ENCODE peak calls at places on chromosomes 4 and X, in nine cellular contexts. K is right atrium auricular region, G is HCT116, O is brain microvascular endothelial cell, R is left ventricle myocardium inferior, S is mammary epithelial cell, V is GM23338, C is breast epithelium, E is uterus. D is an unnamed sample.
A peak's percentile ranks its signal among the peaks of the same experiment; 100 is the strongest.

GRCh38 chrX:40143987-40144386 is 46.2 kb upstream of the BCOR start:
- DNase-seq in R (no peak), C (no peak), E (no peak), O (no peak), G (no peak), V (no peak), K (no peak), S (no peak), D (no peak)

GRCh38 chr4:148344382-148344781 is 97.8 kb downstream of the NR3C2 start:
- DNase-seq in K (no peak), G (no peak), O (no peak), S (no peak), E (no peak), R (no peak), V (no peak), C (no peak), D (no peak)

GRCh38 chr4:56229947-56230346 is 157.3 kb downstream of the AASDH start:
- DNase-seq in K (no peak), E (no peak), C (no peak), S (no peak), V (no peak), G (no peak), R (no peak), O (no peak), D (no peak)

GRCh38 chr4:13670456-13671150 is 43.1 kb upstream of the BOD1L1 start:
- DNase-seq in E (no peak), V (no peak), O (no peak), C (no peak), S (no peak), R (no peak), G (no peak), K (no peak), D (no peak)

GRCh38 chr4:17103231-17103630 is 204.8 kb upstream of the LDB2 start:
- DNase-seq in C (no peak), K (no peak), V (no peak), O (peak; percentile 64), S (no peak), R (no peak), E (no peak), G (no peak), D (no peak)

GRCh38 chr4:97103252-97103651 is 1040.0 kb downstream of the STPG2 start:
- DNase-seq in R (no peak), E (no peak), S (peak; percentile 0), C (no peak), K (no peak), G (no peak), O (no peak), V (no peak), D (no peak)

GRCh38 chrX:12868747-12869146 is 1.9 kb downstream of the TLR7 start:
- DNase-seq in O (no peak), G (no peak), S (no peak), C (no peak), E (no peak), R (no peak), K (no peak), V (no peak), D (no peak)

GRCh38 chrX:122418758-122419157 is 765.3 kb upstream of the GRIA3 start:
- DNase-seq in S (peak; percentile 4), C (no peak), V (no peak), G (no peak), E (no peak), O (no peak), K (no peak), R (no peak), D (no peak)

GRCh38 chr4:104283303-104283702 is 211.4 kb downstream of the CXXC4 start:
- DNase-seq in R (no peak), C (no peak), S (no peak), G (no peak), V (no peak), O (no peak), K (no peak), E (no peak), D (no peak)

GRCh38 chrX:9148626-9149385 is 114.9 kb upstream of the FAM9B start:
- DNase-seq in C (no peak), V (peak; percentile 66), G (no peak), E (peak; percentile 28), K (no peak), R (no peak), S (peak; percentile 1), O (peak; percentile 64), D (no peak)

GRCh38 chrX:2317527-2318055 is 183.2 kb downstream of the DHRSX start:
- DNase-seq in G (no peak), R (no peak), S (no peak), C (no peak), E (no peak), V (no peak), O (no peak), K (no peak), D (no peak)

GRCh38 chr4:129929052-129929451 is 833.1 kb downstream of the C4orf33 start:
- DNase-seq in G (no peak), S (no peak), C (no peak), O (no peak), R (no peak), K (no peak), E (no peak), V (peak; percentile 70), D (no peak)

GRCh38 chr4:87390931-87391782 is at the start of gene HSD17B11:
- DNase-seq in S (peak; percentile 82), R (peak; percentile 88), C (peak; percentile 73), G (peak; percentile 82), K (peak; percentile 95), O (peak; percentile 91), E (peak; percentile 96), V (peak; percentile 93), D (peak; percentile 93)

GRCh38 chr4:24642941-24643628 is 58.7 kb upstream of the DHX15 start:
- DNase-seq in G (no peak), V (no peak), C (no peak), K (no peak), R (no peak), S (no peak), E (no peak), O (peak; percentile 78), D (no peak)

GRCh38 chr4:182143086-182143821 is 99.9 kb upstream of the TENM3 start:
- DNase-seq in V (peak; percentile 24), K (no peak), C (no peak), S (peak; percentile 48), E (no peak), R (no peak), O (no peak), G (no peak), D (no peak)

GRCh38 chrX:110108381-110108796 is 105.5 kb downstream of the TMEM164 start:
- DNase-seq in E (no peak), O (peak; percentile 12), V (no peak), K (no peak), C (no peak), R (no peak), S (no peak), G (no peak), D (no peak)

GRCh38 chrX:154056739-154057367 is 37.2 kb upstream of the IRAK1 start:
- DNase-seq in S (peak; percentile 16), K (no peak), G (no peak), V (no peak), O (no peak), R (no peak), E (no peak), C (peak; percentile 26), D (no peak)

GRCh38 chrX:154384284-154384892 is 5.3 kb downstream of the EMD start:
- DNase-seq in S (no peak), E (peak; percentile 41), K (no peak), R (no peak), O (no peak), V (no peak), C (no peak), G (no peak), D (no peak)

GRCh38 chr4:132587626-132588025 is 561.5 kb upstream of the PCDH10 start:
- DNase-seq in R (no peak), C (no peak), S (no peak), E (no peak), V (no peak), O (no peak), K (no peak), G (no peak), D (no peak)

GRCh38 chrX:47863187-47863586 is 26.5 kb downstream of the ZNF81 start:
- DNase-seq in K (no peak), R (no peak), O (no peak), V (no peak), E (no peak), C (no peak), G (no peak), S (no peak), D (no peak)

GRCh38 chr4:153113061-153113837 is 91.0 kb upstream of the TRIM2 start:
- DNase-seq in G (no peak), E (no peak), V (no peak), K (peak; percentile 0), S (no peak), R (no peak), O (peak; percentile 36), C (no peak), D (no peak)

GRCh38 chr4:186854256-186854655 is 130.6 kb upstream of the FAT1 start:
- DNase-seq in R (no peak), C (no peak), K (no peak), G (no peak), S (no peak), E (no peak), V (no peak), O (no peak), D (no peak)
- TF ChIP-seq CTCF in R (no peak), C (no peak), K (no peak), G (no peak), S (no peak), E (no peak), V (no peak), O (no peak), D (no peak)

GRCh38 chrX:139691493-139691842 is 16.5 kb downstream of the MCF2 start:
- DNase-seq in S (no peak), V (peak; percentile 15), G (no peak), C (no peak), E (no peak), R (peak; percentile 14), K (no peak), O (no peak), D (no peak)

GRCh38 chrX:139692908-139693307 is 15.1 kb downstream of the MCF2 start:
- DNase-seq in K (no peak), V (no peak), C (no peak), S (no peak), O (no peak), E (no peak), R (no peak), G (no peak), D (no peak)

GRCh38 chrX:139692506-139692849 is 15.5 kb downstream of the MCF2 start:
- DNase-seq in R (no peak), E (no peak), S (no peak), V (peak; percentile 36), K (no peak), C (no peak), G (no peak), O (no peak), D (no peak)
- H3K4me3 ChIP-seq in R (peak overlapping the region; percentile 64), E (peak overlapping the region; percentile 24), S (no peak overlapping the region), V (peak overlapping the region; percentile 55), K (no peak overlapping the region), C (peak overlapping the region; percentile 32), G (no peak overlapping the region), O (peak overlapping the region; percentile 49), D (peak overlapping the region; percentile 16)

GRCh38 chr4:82918091-82918490 is 17.6 kb downstream of the THAP9 start:
- DNase-seq in S (no peak), E (no peak), K (no peak), C (no peak), G (no peak), R (no peak), V (no peak), O (no peak), D (no peak)
- H3K27ac ChIP-seq in S (no peak overlapping the region), E (no peak overlapping the region), K (no peak overlapping the region), C (no peak overlapping the region), G (no peak overlapping the region), R (no peak overlapping the region), V (no peak overlapping the region), O (no peak overlapping the region), D (no peak overlapping the region)

GRCh38 chr4:15354790-15355418 is 72.9 kb upstream of the C1QTNF7 start:
- DNase-seq in V (no peak), R (no peak), K (no peak), E (peak; percentile 79), C (no peak), O (no peak), G (no peak), S (no peak), D (no peak)
- TF ChIP-seq CTCF in V (no peak), R (no peak), K (no peak), E (no peak), C (no peak), O (no peak), G (no peak), S (no peak), D (no peak)